ENCODE peak calls at places on chromosome 15, in six cellular contexts. One of them, this sample, is unnamed.

GRCh38 chr15:67253103-67253502 is 1.4 kb downstream of the AAGAB start:
- DNase-seq in uterus: no peak
- DNase-seq in dorsolateral prefrontal cortex: no peak
- DNase-seq in heart left ventricle: no peak
- DNase-seq in nephron progenitor cell: no peak
- DNase-seq in tibial nerve: no peak
- DNase-seq in this sample: no peak

GRCh38 chr15:35444557-35445204 is 101.3 kb downstream of the DPH6 start:
- DNase-seq in dorsolateral prefrontal cortex: no peak
- DNase-seq in nephron progenitor cell: peak; percentile 12
- DNase-seq in tibial nerve: no peak
- DNase-seq in heart left ventricle: no peak
- DNase-seq in uterus: no peak
- DNase-seq in this sample: no peak

GRCh38 chr15:80585544-80586018 is 109.5 kb upstream of the ABHD17C start:
- DNase-seq in nephron progenitor cell: no peak
- DNase-seq in tibial nerve: no peak
- DNase-seq in uterus: no peak
- DNase-seq in dorsolateral prefrontal cortex: no peak
- DNase-seq in heart left ventricle: no peak
- DNase-seq in this sample: no peak

GRCh38 chr15:52217186-52217585 is 26.0 kb upstream of the GNB5 start:
- DNase-seq in dorsolateral prefrontal cortex: no peak
- DNase-seq in nephron progenitor cell: peak; percentile 24
- DNase-seq in heart left ventricle: no peak
- DNase-seq in tibial nerve: no peak
- DNase-seq in uterus: no peak
- DNase-seq in this sample: no peak

GRCh38 chr15:28021281-28022039 is 77.7 kb downstream of the OCA2 start:
- DNase-seq in heart left ventricle: peak; percentile 61
- DNase-seq in dorsolateral prefrontal cortex: peak; percentile 73
- DNase-seq in tibial nerve: no peak
- DNase-seq in nephron progenitor cell: peak; percentile 34
- DNase-seq in uterus: no peak
- DNase-seq in this sample: no peak

GRCh38 chr15:100842756-100843730 is 36.6 kb upstream of the ALDH1A3 start:
- DNase-seq in tibial nerve: no peak
- DNase-seq in uterus: no peak
- DNase-seq in nephron progenitor cell: no peak
- DNase-seq in heart left ventricle: no peak
- DNase-seq in dorsolateral prefrontal cortex: no peak
- DNase-seq in this sample: no peak

GRCh38 chr15:99424978-99425665 is 140.7 kb upstream of the MEF2A start:
- DNase-seq in nephron progenitor cell: no peak
- DNase-seq in dorsolateral prefrontal cortex: no peak
- DNase-seq in uterus: peak; percentile 80
- DNase-seq in tibial nerve: peak; percentile 20
- DNase-seq in heart left ventricle: no peak
- DNase-seq in this sample: no peak

GRCh38 chr15:60788514-60789091 is 309.7 kb upstream of the ICE2 start:
- DNase-seq in uterus: no peak
- DNase-seq in nephron progenitor cell: no peak
- DNase-seq in dorsolateral prefrontal cortex: no peak
- DNase-seq in tibial nerve: no peak
- DNase-seq in heart left ventricle: no peak
- DNase-seq in this sample: no peak

GRCh38 chr15:93042211-93042610 is 46.8 kb downstream of the RGMA start:
- DNase-seq in uterus: no peak
- DNase-seq in dorsolateral prefrontal cortex: no peak
- DNase-seq in nephron progenitor cell: no peak
- DNase-seq in tibial nerve: no peak
- DNase-seq in heart left ventricle: no peak
- DNase-seq in this sample: no peak

GRCh38 chr15:63000706-63001105 is 41.8 kb upstream of the TPM1 start:
- DNase-seq in tibial nerve: no peak
- DNase-seq in nephron progenitor cell: no peak
- DNase-seq in uterus: no peak
- DNase-seq in heart left ventricle: peak; percentile 47
- DNase-seq in dorsolateral prefrontal cortex: no peak
- DNase-seq in this sample: no peak

GRCh38 chr15:27638950-27639349 is 460.2 kb downstream of the OCA2 start:
- DNase-seq in heart left ventricle: no peak
- DNase-seq in tibial nerve: no peak
- DNase-seq in nephron progenitor cell: no peak
- DNase-seq in uterus: no peak
- DNase-seq in dorsolateral prefrontal cortex: no peak
- DNase-seq in this sample: no peak

GRCh38 chr15:61653110-61653509 is 407.1 kb downstream of the VPS13C start:
- DNase-seq in tibial nerve: peak; percentile 55
- DNase-seq in uterus: peak; percentile 50
- DNase-seq in dorsolateral prefrontal cortex: no peak
- DNase-seq in heart left ventricle: peak; percentile 71
- DNase-seq in nephron progenitor cell: no peak
- DNase-seq in this sample: no peak

GRCh38 chr15:76401285-76401684 is 64.7 kb downstream of the ISL2 start:
- DNase-seq in heart left ventricle: no peak
- DNase-seq in uterus: no peak
- DNase-seq in nephron progenitor cell: no peak
- DNase-seq in tibial nerve: no peak
- DNase-seq in dorsolateral prefrontal cortex: no peak
- DNase-seq in this sample: no peak

GRCh38 chr15:31605467-31605931 is 278.9 kb downstream of the KLF13 start:
- DNase-seq in nephron progenitor cell: peak; percentile 33
- DNase-seq in tibial nerve: no peak
- DNase-seq in uterus: no peak
- DNase-seq in heart left ventricle: no peak
- DNase-seq in dorsolateral prefrontal cortex: peak; percentile 25
- DNase-seq in this sample: peak; percentile 28

GRCh38 chr15:85453144-85453872 is 72.9 kb downstream of the AKAP13 start:
- DNase-seq in dorsolateral prefrontal cortex: no peak
- DNase-seq in uterus: no peak
- DNase-seq in heart left ventricle: no peak
- DNase-seq in nephron progenitor cell: no peak
- DNase-seq in tibial nerve: no peak
- DNase-seq in this sample: no peak

GRCh38 chr15:31510003-31510402 is 183.4 kb downstream of the KLF13 start:
- DNase-seq in tibial nerve: peak; percentile 4
- DNase-seq in dorsolateral prefrontal cortex: no peak
- DNase-seq in uterus: no peak
- DNase-seq in nephron progenitor cell: no peak
- DNase-seq in heart left ventricle: no peak
- DNase-seq in this sample: no peak

GRCh38 chr15:42153874-42154575 is 2.4 kb downstream of the PLA2G4F start:
- DNase-seq in tibial nerve: no peak
- DNase-seq in heart left ventricle: no peak
- DNase-seq in dorsolateral prefrontal cortex: no peak
- DNase-seq in nephron progenitor cell: no peak
- DNase-seq in uterus: no peak
- DNase-seq in this sample: no peak

GRCh38 chr15:95247068-95247984 is 1016.0 kb downstream of the MCTP2 start:
- DNase-seq in uterus: no peak
- DNase-seq in tibial nerve: no peak
- DNase-seq in dorsolateral prefrontal cortex: no peak
- DNase-seq in nephron progenitor cell: no peak
- DNase-seq in heart left ventricle: no peak
- DNase-seq in this sample: no peak

GRCh38 chr15:64686130-64686735 is 89.2 kb downstream of the RBPMS2 start:
- DNase-seq in tibial nerve: peak; percentile 80
- DNase-seq in dorsolateral prefrontal cortex: no peak
- DNase-seq in uterus: peak; percentile 53
- DNase-seq in heart left ventricle: no peak
- DNase-seq in nephron progenitor cell: no peak
- DNase-seq in this sample: peak; percentile 24

GRCh38 chr15:72319360-72319984 is 485 bp downstream of the CELF6 start:
- DNase-seq in dorsolateral prefrontal cortex: peak; percentile 40
- DNase-seq in heart left ventricle: peak; percentile 73
- DNase-seq in tibial nerve: peak; percentile 37
- DNase-seq in uterus: peak; percentile 43
- DNase-seq in nephron progenitor cell: peak; percentile 97
- DNase-seq in this sample: peak; percentile 79

GRCh38 chr15:96858693-96859092 is 528.2 kb downstream of the NR2F2 start:
- DNase-seq in dorsolateral prefrontal cortex: no peak
- DNase-seq in nephron progenitor cell: no peak
- DNase-seq in uterus: no peak
- DNase-seq in heart left ventricle: no peak
- DNase-seq in tibial nerve: no peak
- DNase-seq in this sample: no peak

GRCh38 chr15:43517354-43518072 is at the start of gene MAP1A:
- DNase-seq in dorsolateral prefrontal cortex: peak; percentile 75
- DNase-seq in tibial nerve: peak; percentile 27
- DNase-seq in uterus: peak; percentile 68
- DNase-seq in nephron progenitor cell: peak; percentile 64
- DNase-seq in heart left ventricle: peak; percentile 82
- DNase-seq in this sample: peak; percentile 45

GRCh38 chr15:40064231-40064894 is 25.4 kb upstream of the SRP14 start:
- DNase-seq in heart left ventricle: no peak
- DNase-seq in dorsolateral prefrontal cortex: no peak
- DNase-seq in nephron progenitor cell: no peak
- DNase-seq in uterus: no peak
- DNase-seq in tibial nerve: no peak
- DNase-seq in this sample: no peak

GRCh38 chr15:68567345-68567744 is 11.4 kb upstream of the CORO2B start:
- DNase-seq in tibial nerve: no peak
- DNase-seq in heart left ventricle: no peak
- DNase-seq in nephron progenitor cell: no peak
- DNase-seq in uterus: peak; percentile 7
- DNase-seq in dorsolateral prefrontal cortex: no peak
- DNase-seq in this sample: no peak

GRCh38 chr15:47542312-47543094 is 174.8 kb upstream of the SEMA6D start:
- DNase-seq in dorsolateral prefrontal cortex: no peak
- DNase-seq in tibial nerve: no peak
- DNase-seq in nephron progenitor cell: no peak
- DNase-seq in heart left ventricle: no peak
- DNase-seq in uterus: no peak
- DNase-seq in this sample: no peak

GRCh38 chr15:36415643-36416042 is 163.8 kb upstream of the CDIN1 start:
- DNase-seq in tibial nerve: no peak
- DNase-seq in heart left ventricle: no peak
- DNase-seq in dorsolateral prefrontal cortex: no peak
- DNase-seq in nephron progenitor cell: no peak
- DNase-seq in uterus: no peak
- DNase-seq in this sample: no peak

GRCh38 chr15:59200560-59200959 is 6.1 kb upstream of the LDHAL6B start:
- DNase-seq in uterus: no peak
- DNase-seq in dorsolateral prefrontal cortex: no peak
- DNase-seq in heart left ventricle: no peak
- DNase-seq in tibial nerve: no peak
- DNase-seq in nephron progenitor cell: no peak
- DNase-seq in this sample: no peak

GRCh38 chr15:48577495-48577894 is 68.0 kb downstream of the FBN1 start:
- DNase-seq in nephron progenitor cell: no peak
- DNase-seq in tibial nerve: no peak
- DNase-seq in heart left ventricle: no peak
- DNase-seq in uterus: no peak
- DNase-seq in dorsolateral prefrontal cortex: no peak
- DNase-seq in this sample: no peak

GRCh38 chr15:32990071-32990470 is 204.4 kb downstream of the FMN1 start:
- DNase-seq in tibial nerve: no peak
- DNase-seq in uterus: no peak
- DNase-seq in dorsolateral prefrontal cortex: no peak
- DNase-seq in nephron progenitor cell: no peak
- DNase-seq in heart left ventricle: no peak
- DNase-seq in this sample: no peak

GRCh38 chr15:32994810-32995424 is 199.6 kb downstream of the FMN1 start:
- DNase-seq in tibial nerve: no peak
- DNase-seq in uterus: no peak
- DNase-seq in nephron progenitor cell: no peak
- DNase-seq in dorsolateral prefrontal cortex: no peak
- DNase-seq in heart left ventricle: no peak
- DNase-seq in this sample: no peak

GRCh38 chr15:32998182-32998581 is 196.3 kb downstream of the FMN1 start:
- DNase-seq in dorsolateral prefrontal cortex: no peak
- DNase-seq in tibial nerve: no peak
- DNase-seq in uterus: no peak
- DNase-seq in nephron progenitor cell: no peak
- DNase-seq in heart left ventricle: no peak
- DNase-seq in this sample: no peak

GRCh38 chr15:32991544-32992192 is 202.8 kb downstream of the FMN1 start:
- DNase-seq in heart left ventricle: no peak
- DNase-seq in nephron progenitor cell: peak; percentile 10
- DNase-seq in dorsolateral prefrontal cortex: no peak
- DNase-seq in tibial nerve: no peak
- DNase-seq in uterus: peak; percentile 28
- DNase-seq in this sample: no peak

DNA sequence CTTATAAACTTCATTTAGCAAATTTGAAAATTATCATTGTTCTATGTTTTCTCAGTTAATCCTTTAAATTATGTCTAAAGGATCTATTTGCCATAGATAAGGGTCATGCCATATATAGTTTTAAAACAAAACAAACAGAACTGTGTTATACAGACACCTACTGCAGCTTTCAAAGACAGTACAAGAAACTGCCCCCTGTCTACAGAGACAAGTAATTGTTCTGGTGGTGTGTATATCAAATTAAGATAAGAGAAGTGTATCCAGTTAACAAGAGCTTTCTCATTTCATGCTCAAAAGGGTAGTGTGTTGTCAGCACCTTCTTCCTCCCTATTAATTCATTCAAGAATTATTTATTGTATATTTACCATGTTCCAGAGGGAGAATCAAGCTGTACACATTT is 201.2 kb downstream of the FMN1 start:
- DNase-seq in nephron progenitor cell: no peak
- DNase-seq in uterus: no peak
- DNase-seq in heart left ventricle: no peak
- DNase-seq in dorsolateral prefrontal cortex: no peak
- DNase-seq in tibial nerve: no peak
- DNase-seq in this sample: no peak
- TF ChIP-seq CTCF in nephron progenitor cell: no peak
- TF ChIP-seq CTCF in uterus: no peak
- TF ChIP-seq CTCF in heart left ventricle: no peak
- TF ChIP-seq CTCF in dorsolateral prefrontal cortex: no peak
- TF ChIP-seq CTCF in tibial nerve: no peak
- TF ChIP-seq CTCF in this sample: peak; percentile 40

GRCh38 chr15:87778358-87778757 is 478.2 kb downstream of the NTRK3 start:
- DNase-seq in nephron progenitor cell: no peak
- DNase-seq in tibial nerve: no peak
- DNase-seq in dorsolateral prefrontal cortex: no peak
- DNase-seq in uterus: no peak
- DNase-seq in heart left ventricle: no peak
- DNase-seq in this sample: no peak
- TF ChIP-seq CTCF in nephron progenitor cell: no peak
- TF ChIP-seq CTCF in tibial nerve: no peak
- TF ChIP-seq CTCF in dorsolateral prefrontal cortex: no peak
- TF ChIP-seq CTCF in uterus: no peak
- TF ChIP-seq CTCF in heart left ventricle: no peak
- TF ChIP-seq CTCF in this sample: no peak

GRCh38 chr15:89888214-89888804 is 5.5 kb downstream of the AP3S2 start:
- DNase-seq in nephron progenitor cell: no peak
- DNase-seq in heart left ventricle: no peak
- DNase-seq in tibial nerve: no peak
- DNase-seq in uterus: no peak
- DNase-seq in dorsolateral prefrontal cortex: no peak
- DNase-seq in this sample: no peak
- TF ChIP-seq CTCF in nephron progenitor cell: peak; percentile 21
- TF ChIP-seq CTCF in heart left ventricle: no peak
- TF ChIP-seq CTCF in tibial nerve: peak; percentile 9
- TF ChIP-seq CTCF in uterus: no peak
- TF ChIP-seq CTCF in dorsolateral prefrontal cortex: no peak
- TF ChIP-seq CTCF in this sample: peak; percentile 65

GRCh38 chr15:89776274-89777072 is at the start of gene MESP2:
- DNase-seq in nephron progenitor cell: peak; percentile 91
- DNase-seq in dorsolateral prefrontal cortex: peak; percentile 62
- DNase-seq in uterus: peak; percentile 76
- DNase-seq in tibial nerve: peak; percentile 66
- DNase-seq in heart left ventricle: peak; percentile 91
- DNase-seq in this sample: peak; percentile 78
- TF ChIP-seq CTCF in nephron progenitor cell: peak; percentile 53
- TF ChIP-seq CTCF in dorsolateral prefrontal cortex: peak; percentile 22
- TF ChIP-seq CTCF in uterus: peak; percentile 64
- TF ChIP-seq CTCF in tibial nerve: peak; percentile 31
- TF ChIP-seq CTCF in heart left ventricle: peak; percentile 45
- TF ChIP-seq CTCF in this sample: peak; percentile 63